ENCODE peak calls at places on chromosome 20, in ten cellular contexts. A is mesendoderm, P is endothelial cell of umbilical vein, O is IMR-90, S is mammary epithelial cell, T is heart right ventricle, Y is H7, B is sigmoid colon, I is Peyer's patch, H is HCT116. E is an unnamed sample. For H3K27me3, the result is how much of the 10 kb centered on the place peaks cover.

GRCh38 chr20:53524589-53525311 is 68.9 kb downstream of the ZNF217 start:
- DNase-seq in S (no peak), T (no peak), O (no peak), P (no peak), A (no peak), I (no peak), B (no peak), H (no peak), Y (peak), E (no peak)

GRCh38 chr20:44026932-44027685 is 112.5 kb downstream of the TOX2 start:
- DNase-seq in I (no peak), S (no peak), P (no peak), B (peak), O (no peak), H (no peak), A (no peak), Y (no peak), T (no peak), E (no peak)

GRCh38 chr20:57442160-57442887 is 51.1 kb downstream of the RBM38 start:
- DNase-seq in B (peak), T (no peak), H (no peak), O (no peak), I (no peak), P (no peak), S (no peak), Y (no peak), A (no peak), E (no peak)

GRCh38 chr20:47062226-47062880 is 167.7 kb downstream of the EYA2 start:
- DNase-seq in H (no peak), A (no peak), I (no peak), S (no peak), O (no peak), P (no peak), Y (no peak), T (no peak), B (no peak), E (no peak)

GRCh38 chr20:56442381-56443365 is 25.8 kb upstream of the RTF2 start:
- DNase-seq in P (no peak), H (no peak), A (no peak), Y (no peak), S (no peak), B (peak), T (no peak), I (no peak), O (peak), E (no peak)

GRCh38 chr20:41290804-41291389 is 26.6 kb downstream of the ZHX3 start:
- DNase-seq in T (no peak), H (no peak), P (no peak), O (no peak), Y (no peak), I (no peak), B (no peak), S (no peak), A (no peak), E (no peak)

GRCh38 chr20:13279171-13279570 is 58.1 kb downstream of the ISM1 start:
- DNase-seq in A (no peak), P (no peak), H (no peak), B (no peak), S (no peak), T (no peak), O (no peak), I (no peak), Y (no peak), E (no peak)

GRCh38 chr20:872855-873520 is 39.5 kb downstream of the FAM110A start:
- DNase-seq in I (no peak), T (no peak), A (peak), B (no peak), H (no peak), O (no peak), S (no peak), Y (peak), P (no peak), E (no peak)

GRCh38 chr20:15242773-15243172 is 905.4 kb upstream of the FLRT3 start:
- DNase-seq in T (no peak), H (no peak), O (no peak), S (no peak), Y (no peak), I (no peak), A (no peak), B (no peak), P (no peak), E (no peak)

GRCh38 chr20:36273414-36274247 is 32.5 kb upstream of the DLGAP4 start:
- DNase-seq in A (peak), P (peak), H (peak), T (no peak), S (no peak), O (peak), I (no peak), B (peak), Y (peak), E (no peak)

GRCh38 chr20:58219342-58219700 is 9.1 kb downstream of the ANKRD60 start:
- DNase-seq in P (no peak), B (peak), T (no peak), O (peak), I (no peak), A (no peak), H (no peak), Y (no peak), S (peak), E (no peak)

GRCh38 chr20:60037120-60037499 is 78.9 kb downstream of the CDH26 start:
- DNase-seq in I (no peak), B (no peak), O (peak), T (no peak), H (no peak), P (no peak), S (no peak), A (peak), Y (peak), E (no peak)

GRCh38 chr20:54711061-54711460 is 235.7 kb downstream of the DOK5 start:
- DNase-seq in A (no peak), H (no peak), T (no peak), S (no peak), I (no peak), P (no peak), Y (no peak), B (no peak), O (no peak), E (no peak)

GRCh38 chr20:4953881-4954280 is 47.4 kb downstream of the SLC23A2 start:
- DNase-seq in O (peak), S (no peak), A (no peak), I (no peak), H (no peak), T (no peak), P (no peak), B (no peak), Y (no peak), E (no peak)

GRCh38 chr20:37345339-37346231 is at the start of gene SRC:
- DNase-seq in A (peak), O (peak), B (peak), Y (peak), P (peak), H (no peak), T (peak), S (peak), I (peak), E (peak)

GRCh38 chr20:4880051-4880450 is 121.3 kb downstream of the SLC23A2 start:
- DNase-seq in S (no peak), H (no peak), A (no peak), O (no peak), P (no peak), I (no peak), B (no peak), T (no peak), Y (no peak), E (no peak)

DNA sequence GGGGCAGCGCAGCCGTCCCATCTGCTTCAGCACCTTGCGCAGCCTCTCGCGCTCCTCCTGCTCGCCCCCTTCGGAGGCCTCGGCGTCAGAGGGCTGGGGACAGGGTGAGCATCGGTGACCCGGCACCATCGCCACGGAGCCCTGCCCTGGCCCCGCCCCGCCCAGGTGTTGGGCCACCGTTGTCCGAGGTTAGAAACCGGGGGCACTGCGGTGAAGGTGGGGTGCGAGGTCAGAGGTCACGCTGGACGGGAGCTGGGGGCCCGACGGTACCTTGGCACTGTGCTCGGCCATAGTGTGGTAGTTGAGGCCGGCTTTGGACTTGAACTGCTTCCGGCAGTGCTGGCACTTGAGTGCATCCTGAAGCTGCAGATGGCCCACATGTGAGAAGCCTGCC is 6.4 kb downstream of the ZNF512B start:
- DNase-seq in T (no peak), Y (no peak), P (no peak), O (no peak), H (no peak), S (no peak), B (peak), I (no peak), A (no peak), E (peak)
- H3K27me3 ChIP-seq in T (under half), Y (under half), P (under half), O (under half), H (under half), S (under half), B (under half), I (under half), A (under half), E (under half)

GRCh38 chr20:11376998-11377397 is 540.7 kb upstream of the BTBD3 start:
- DNase-seq in O (peak), H (no peak), T (no peak), P (no peak), B (no peak), Y (no peak), A (no peak), S (peak), I (no peak), E (no peak)

GRCh38 chr20:11375966-11376365 is 541.7 kb upstream of the BTBD3 start:
- DNase-seq in Y (no peak), H (no peak), O (peak), S (peak), A (no peak), I (no peak), P (no peak), B (no peak), T (no peak), E (no peak)

GRCh38 chr20:11377761-11378160 is 539.9 kb upstream of the BTBD3 start:
- DNase-seq in I (no peak), P (no peak), A (no peak), B (no peak), O (no peak), T (no peak), S (no peak), H (no peak), Y (no peak), E (no peak)

GRCh38 chr20:11375368-11375767 is 542.3 kb upstream of the BTBD3 start:
- DNase-seq in Y (no peak), O (no peak), S (peak), T (no peak), B (no peak), H (no peak), I (no peak), P (no peak), A (no peak), E (no peak)

GRCh38 chr20:11376406-11376805 is 541.3 kb upstream of the BTBD3 start:
- DNase-seq in I (no peak), H (no peak), A (no peak), P (no peak), B (no peak), T (no peak), O (peak), S (no peak), Y (no peak), E (no peak)
- H3K27me3 ChIP-seq in I (under half), H (under half), A (under half), P (under half), B (under half), T (under half), O (under half), S (under half), Y (under half), E (under half)

DNA sequence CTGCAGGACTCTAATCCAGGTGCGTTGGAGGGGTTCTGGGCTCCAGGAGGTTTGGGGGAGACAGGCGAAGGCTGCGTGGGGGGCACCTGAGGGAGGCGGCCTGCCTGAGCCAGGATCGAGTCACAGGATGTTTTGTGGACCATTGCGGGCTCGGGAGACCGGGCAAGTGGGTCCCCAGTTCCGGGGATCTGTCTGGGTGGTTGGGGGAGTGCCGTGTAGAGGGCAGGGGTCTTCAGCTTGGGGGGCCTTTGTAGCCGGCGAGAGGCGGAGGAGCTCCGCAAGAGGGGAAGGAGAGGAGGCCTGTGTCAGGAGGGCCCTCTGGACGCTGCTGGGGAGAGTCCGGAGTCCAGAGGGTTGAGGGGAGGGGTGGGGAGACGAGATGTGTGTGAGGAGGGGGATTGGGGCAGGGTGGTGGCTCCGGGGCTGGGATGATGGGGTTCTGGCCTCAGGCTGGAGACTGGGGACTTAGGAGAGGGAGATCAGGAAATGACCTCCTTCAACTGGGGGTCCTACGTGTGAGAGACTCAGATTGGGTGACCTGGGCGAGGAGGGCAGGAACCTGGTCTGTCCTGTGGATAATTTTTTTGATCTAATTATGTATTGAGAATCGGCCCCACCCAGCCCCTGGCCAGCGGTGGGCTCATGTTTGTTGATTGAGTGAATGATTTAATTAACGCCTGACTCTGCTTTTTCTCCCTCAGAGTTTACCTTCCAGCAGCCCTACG is 505 bp downstream of the SNAI1 start:
- DNase-seq in O (no peak), B (no peak), S (no peak), Y (peak), T (no peak), P (no peak), I (no peak), A (no peak), H (no peak), E (no peak)
- H3K27me3 ChIP-seq in O (under half), B (under half), S (under half), Y (under half), T (under half), P (under half), I (under half), A (under half), H (under half), E (under half)

DNA sequence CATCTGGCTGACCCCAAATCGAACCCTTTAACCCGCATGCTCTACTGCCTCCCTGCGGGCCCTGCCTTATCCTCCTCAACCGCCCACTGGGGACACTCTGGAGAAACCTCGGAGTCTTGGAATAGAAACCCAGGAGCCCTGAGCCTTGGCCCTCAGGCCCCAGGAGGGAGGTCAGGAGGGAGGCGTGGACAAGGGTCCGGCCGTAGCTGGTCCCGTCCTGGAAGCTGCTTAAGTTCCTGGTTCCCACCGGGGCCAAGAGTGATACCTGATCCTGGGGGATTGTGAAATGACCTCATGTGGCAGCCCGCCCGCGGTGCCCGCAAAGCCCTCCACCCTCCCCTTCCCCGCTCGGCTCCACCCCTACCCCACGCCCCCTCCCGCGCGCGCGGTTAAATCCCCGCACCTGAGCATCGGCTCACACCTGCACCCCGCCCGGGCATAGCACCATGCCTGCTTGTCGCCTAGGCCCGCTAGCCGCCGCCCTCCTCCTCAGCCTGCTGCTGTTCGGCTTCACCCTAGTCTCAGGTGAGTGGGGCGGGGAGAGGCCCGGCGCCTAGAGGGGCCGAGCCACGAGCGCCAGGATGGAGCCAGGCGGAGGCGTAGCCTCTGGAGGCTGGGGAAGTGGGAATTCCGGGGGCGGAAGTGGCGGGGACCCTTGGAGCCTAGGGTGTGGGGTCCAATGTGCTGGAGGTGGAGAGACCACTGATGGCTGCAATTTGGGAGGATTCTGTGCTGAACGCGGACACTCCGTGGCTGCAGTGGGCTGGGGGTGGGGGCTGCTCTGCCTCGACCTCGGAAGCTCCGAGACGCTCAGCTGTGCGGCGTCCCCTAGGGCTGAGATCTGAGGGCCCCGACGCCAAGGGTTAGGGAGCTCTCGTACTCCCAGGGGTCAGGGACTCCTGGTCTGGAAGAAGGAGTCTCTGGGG is at the start of gene WFDC2:
- DNase-seq in S (no peak), O (no peak), A (peak), P (no peak), Y (peak), I (no peak), T (no peak), B (peak), H (no peak), E (peak)
- H3K27me3 ChIP-seq in S (under half), O (under half), A (under half), P (half or more), Y (under half), I (under half), T (half or more), B (under half), H (under half), E (under half)

DNA sequence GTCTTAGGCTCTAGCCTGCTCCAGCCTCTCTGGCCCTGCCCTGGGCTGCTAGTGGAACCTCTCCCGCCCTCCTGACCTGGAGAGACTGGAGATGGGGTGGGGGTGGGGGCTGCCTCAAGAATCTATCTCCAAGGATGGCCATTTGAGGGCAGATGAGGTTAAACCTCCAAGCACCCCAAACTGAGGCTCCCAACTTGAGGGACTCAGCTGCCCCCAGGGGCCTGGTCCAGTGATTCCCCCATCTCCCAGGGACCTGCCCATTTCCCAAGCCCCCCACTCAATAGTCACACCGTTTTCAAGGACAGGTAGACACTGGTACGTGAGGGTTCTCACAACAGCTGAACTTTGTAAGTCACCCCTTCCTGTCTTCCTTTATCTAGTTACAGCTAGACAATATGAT is 7.1 kb upstream of the BPIFB1 start:
- DNase-seq in P (no peak), I (no peak), O (no peak), H (no peak), S (no peak), A (no peak), Y (no peak), B (no peak), T (no peak), E (no peak)
- H3K27me3 ChIP-seq in P (under half), I (under half), O (under half), H (under half), S (under half), A (under half), Y (under half), B (under half), T (half or more), E (under half)

DNA sequence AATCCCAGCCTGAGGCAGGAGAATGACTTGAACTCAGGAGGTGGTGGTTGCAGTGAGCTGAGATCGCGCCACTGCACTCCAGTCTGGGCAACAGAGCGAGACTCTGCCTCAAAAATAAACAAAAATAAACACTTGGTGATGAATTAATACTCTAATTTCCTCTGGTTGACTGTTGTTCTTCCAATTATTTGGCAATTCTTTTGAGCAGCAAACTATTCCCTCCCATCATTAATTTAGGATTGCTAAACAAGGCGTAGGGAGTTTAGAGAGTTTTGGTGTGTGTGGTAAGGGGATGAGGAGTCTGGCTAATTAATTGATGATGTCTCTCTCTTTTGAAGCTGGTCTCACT is 2.7 kb upstream of the ID1 start:
- DNase-seq in P (no peak), H (no peak), I (no peak), O (no peak), S (no peak), Y (no peak), B (no peak), A (no peak), T (no peak), E (no peak)
- H3K27me3 ChIP-seq in P (under half), H (under half), I (under half), O (under half), S (under half), Y (under half), B (under half), A (under half), T (under half), E (under half)

DNA sequence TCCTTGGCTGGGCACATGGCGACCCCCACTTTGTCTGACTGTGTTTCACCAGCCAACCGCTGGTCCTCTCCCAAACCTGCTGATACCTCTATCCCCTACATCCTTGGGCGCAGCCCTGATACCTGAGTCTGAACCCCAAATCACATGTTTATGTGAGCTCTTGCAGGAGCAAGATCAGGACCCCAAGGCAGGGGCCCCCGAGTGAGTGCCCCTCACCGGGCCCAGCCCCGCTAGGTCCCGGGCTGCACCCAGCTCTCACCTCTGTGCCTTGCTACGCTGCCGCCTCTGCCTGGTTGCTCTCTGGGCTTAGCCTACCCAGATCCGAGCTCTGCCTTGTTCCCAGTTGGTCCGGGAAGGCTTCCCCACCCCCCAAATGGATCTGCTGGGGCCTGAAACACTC is 248.6 kb downstream of the TAF4 start:
- DNase-seq in A (no peak), Y (no peak), P (no peak), I (no peak), T (no peak), B (no peak), O (no peak), H (no peak), S (no peak), E (no peak)
- H3K27me3 ChIP-seq in A (under half), Y (under half), P (under half), I (under half), T (under half), B (under half), O (under half), H (under half), S (under half), E (under half)

GRCh38 chr20:25087186-25087929 is 5.4 kb upstream of the VSX1 start:
- DNase-seq in I (no peak), A (no peak), S (no peak), P (no peak), T (no peak), O (no peak), H (no peak), Y (no peak), B (no peak), E (no peak)
- H3K27me3 ChIP-seq in I (under half), A (under half), S (under half), P (under half), T (half or more), O (half or more), H (under half), Y (under half), B (half or more), E (under half)

GRCh38 chr20:50873518-50873959 is 57.7 kb downstream of the ADNP start:
- DNase-seq in H (no peak), B (no peak), I (no peak), A (no peak), S (no peak), T (no peak), Y (peak), O (no peak), P (no peak), E (no peak)

GRCh38 chr20:50870572-50871161 is 60.6 kb downstream of the ADNP start:
- DNase-seq in P (no peak), B (no peak), O (peak), T (no peak), I (no peak), S (no peak), H (no peak), A (peak), Y (peak), E (no peak)

GRCh38 chr20:50874111-50874757 is 57.0 kb downstream of the ADNP start:
- DNase-seq in B (no peak), I (no peak), P (no peak), S (no peak), T (no peak), O (no peak), Y (peak), H (no peak), A (no peak), E (no peak)

GRCh38 chr20:50874758-50875665 is 56.2 kb downstream of the ADNP start:
- DNase-seq in B (no peak), S (no peak), A (no peak), P (no peak), T (no peak), H (no peak), I (no peak), O (no peak), Y (peak), E (no peak)

GRCh38 chr20:50872562-50873288 is 58.5 kb downstream of the ADNP start:
- DNase-seq in Y (peak), O (no peak), B (no peak), H (no peak), S (no peak), P (no peak), A (no peak), T (no peak), I (peak), E (no peak)
- H3K27me3 ChIP-seq in Y (under half), O (under half), B (under half), H (under half), S (under half), P (under half), A (under half), T (under half), I (under half), E (under half)